ENCODE peak calls at places on chromosomes 12 and 14, in five cellular contexts. N is Peyer's patch, K is endothelial cell of umbilical vein, D is HCT116, R is adrenal gland. Z is an unnamed sample.

GRCh38 chr14:102571478-102572042 is 20.9 kb upstream of the RCOR1 start:
- DNase-seq in N (no peak), K (no peak), D (no peak), R (no peak), Z (no peak)

GRCh38 chr14:61471297-61471980 is 150.1 kb downstream of the PRKCH start:
- DNase-seq in N (no peak), K (no peak), D (no peak), R (peak; percentile 50), Z (no peak)

GRCh38 chr14:73633115-73633514 is 11.7 kb upstream of the DNAL1 start:
- DNase-seq in N (no peak), K (no peak), D (no peak), R (peak; percentile 56), Z (no peak)

GRCh38 chr14:73712071-73712506 is 2.1 kb downstream of the PNMA1 start:
- DNase-seq in N (no peak), K (peak; percentile 51), D (no peak), R (no peak), Z (no peak)

GRCh38 chr12:116687888-116688287 is 50.0 kb downstream of the SPRING1 start:
- DNase-seq in N (no peak), K (peak; percentile 28), D (peak; percentile 60), R (peak; percentile 58), Z (no peak)

GRCh38 chr12:71208053-71208685 is 50.4 kb upstream of the TSPAN8 start:
- DNase-seq in N (no peak), K (no peak), D (peak; percentile 7), R (no peak), Z (no peak)

GRCh38 chr14:98182385-98183055 is 1089.5 kb downstream of the BCL11B start:
- DNase-seq in N (no peak), K (no peak), D (no peak), R (no peak), Z (no peak)

GRCh38 chr12:41932470-41932991 is 212.1 kb downstream of the GXYLT1 start:
- DNase-seq in N (peak; percentile 62), K (peak; percentile 90), D (no peak), R (peak; percentile 66), Z (peak; percentile 37)

GRCh38 chr14:61718039-61718438 is 22.7 kb downstream of the HIF1A start:
- DNase-seq in N (no peak), K (no peak), D (no peak), R (no peak), Z (no peak)

GRCh38 chr12:91922674-91923073 is 223.0 kb downstream of the BTG1 start:
- DNase-seq in N (no peak), K (no peak), D (no peak), R (no peak), Z (no peak)

GRCh38 chr14:35808076-35808657 is 928 bp downstream of the RALGAPA1 start:
- DNase-seq in N (no peak), K (peak; percentile 65), D (no peak), R (no peak), Z (peak; percentile 14)

GRCh38 chr12:55816876-55817351 is 610 bp downstream of the SARNP start:
- DNase-seq in N (no peak), K (peak; percentile 68), D (no peak), R (no peak), Z (no peak)

GRCh38 chr12:25839470-25839869 is 119.0 kb upstream of the RASSF8 start:
- DNase-seq in N (no peak), K (peak; percentile 55), D (no peak), R (no peak), Z (no peak)

GRCh38 chr14:53613404-53614253 is 343.0 kb downstream of the BMP4 start:
- DNase-seq in N (peak; percentile 76), K (peak; percentile 13), D (peak; percentile 86), R (no peak), Z (no peak)

GRCh38 chr14:33951183-33951840 is 438 bp upstream of the EGLN3 start:
- DNase-seq in N (no peak), K (no peak), D (no peak), R (no peak), Z (no peak)

GRCh38 chr14:69631509-69631908 is 20.1 kb downstream of the SUSD6 start:
- DNase-seq in N (no peak), K (no peak), D (no peak), R (no peak), Z (no peak)

GRCh38 chr12:56338643-56339422 is at the start of gene IL23A:
- DNase-seq in N (no peak), K (peak; percentile 23), D (no peak), R (no peak), Z (no peak)

GRCh38 chr12:121866331-121866730 is 7.7 kb upstream of the HPD start:
- DNase-seq in N (no peak), K (no peak), D (no peak), R (no peak), Z (no peak)

GRCh38 chr12:109588461-109589239 is 15.1 kb downstream of the MVK start:
- DNase-seq in N (peak; percentile 80), K (no peak), D (no peak), R (no peak), Z (no peak)

GRCh38 chr14:96204151-96205058 is at the start of gene BDKRB2:
- DNase-seq in N (peak; percentile 88), K (peak; percentile 33), D (peak; percentile 38), R (peak; percentile 89), Z (peak; percentile 60)

GRCh38 chr14:94946244-94946643 is 176.3 kb upstream of the GSC start:
- DNase-seq in N (no peak), K (no peak), D (no peak), R (no peak), Z (no peak)

GRCh38 chr14:36666416-36667206 is 5.0 kb downstream of the PAX9 start:
- DNase-seq in N (no peak), K (no peak), D (no peak), R (no peak), Z (no peak)

GRCh38 chr12:108305520-108305919 is 33.6 kb downstream of the CMKLR1 start:
- DNase-seq in N (no peak), K (no peak), D (no peak), R (peak; percentile 89), Z (peak; percentile 67)

GRCh38 chr14:71372411-71372838 is 465.2 kb downstream of the PCNX1 start:
- DNase-seq in N (no peak), K (peak; percentile 52), D (no peak), R (no peak), Z (no peak)

GRCh38 chr14:90383126-90383730 is 13.6 kb upstream of the CALM1 start:
- DNase-seq in N (peak; percentile 100), K (peak; percentile 100), D (peak; percentile 99), R (peak; percentile 100), Z (peak; percentile 99)
- TF ChIP-seq POLR2A in N (peak; percentile 98), K (peak; percentile 77), D (peak; percentile 29), R (peak; percentile 95), Z (peak; percentile 98)

DNA sequence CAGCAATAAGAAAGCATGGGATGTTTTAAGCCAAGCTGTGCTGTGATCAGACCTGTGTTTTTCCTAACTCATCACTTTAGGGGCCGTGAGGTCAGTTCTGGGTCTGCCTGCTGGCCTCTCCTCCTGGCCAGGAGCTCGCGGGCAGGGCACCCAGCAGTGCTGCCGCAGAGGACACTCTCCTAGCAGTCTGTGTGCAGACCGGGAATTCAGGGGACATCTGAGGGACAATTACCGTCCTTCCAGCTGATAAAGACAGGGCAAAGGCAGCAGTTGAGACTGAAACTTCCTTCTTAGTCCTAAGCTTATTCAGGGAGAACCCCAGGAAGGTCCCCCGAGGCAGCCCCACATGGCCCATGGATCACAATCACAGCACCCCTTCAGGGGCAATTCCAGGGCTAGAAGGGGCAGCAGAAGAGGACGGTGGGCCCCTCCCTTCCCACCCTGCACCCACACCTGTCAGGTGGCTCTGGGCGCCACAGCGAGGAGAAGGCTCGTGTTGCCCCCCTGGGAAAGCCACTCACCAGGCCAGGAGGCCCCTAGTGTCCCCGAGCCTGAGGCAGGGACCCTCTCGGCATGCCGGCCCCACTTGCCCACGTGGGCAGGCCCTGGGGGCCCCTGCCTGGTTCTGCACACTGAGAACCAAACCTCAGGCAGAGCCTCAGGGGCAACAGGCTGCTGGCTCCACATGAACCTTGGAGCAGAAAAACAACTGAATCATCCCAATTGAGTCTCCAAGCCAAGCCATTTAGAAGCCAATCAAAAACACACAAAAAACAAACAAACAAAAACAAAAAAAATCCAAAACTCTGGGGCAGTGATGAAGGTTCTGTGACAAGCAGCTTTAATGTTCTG is 89.8 kb downstream of the CHGA start:
- DNase-seq in N (no peak), K (no peak), D (no peak), R (no peak), Z (no peak)
- H3K4me1 ChIP-seq in N (peaks cover 35% of the 10 kb centered on the region), K (no peaks in the 10 kb centered on the region), D (no peaks in the 10 kb centered on the region), R (peaks cover 31% of the 10 kb centered on the region), Z (peaks cover 80% of the 10 kb centered on the region)

GRCh38 chr14:24311837-24312615 is 724 bp downstream of the LTB4R start:
- DNase-seq in N (no peak), K (no peak), D (no peak), R (no peak), Z (no peak)

GRCh38 chr14:24312736-24313507 is 1.6 kb downstream of the LTB4R start:
- DNase-seq in N (no peak), K (peak; percentile 78), D (no peak), R (peak; percentile 82), Z (no peak)

GRCh38 chr14:24310387-24310665 is 386 bp downstream of the LTB4R2 start:
- DNase-seq in N (no peak), K (no peak), D (no peak), R (no peak), Z (no peak)

GRCh38 chr14:24309538-24310386 is at the start of gene LTB4R2:
- DNase-seq in N (no peak), K (no peak), D (no peak), R (no peak), Z (no peak)

DNA sequence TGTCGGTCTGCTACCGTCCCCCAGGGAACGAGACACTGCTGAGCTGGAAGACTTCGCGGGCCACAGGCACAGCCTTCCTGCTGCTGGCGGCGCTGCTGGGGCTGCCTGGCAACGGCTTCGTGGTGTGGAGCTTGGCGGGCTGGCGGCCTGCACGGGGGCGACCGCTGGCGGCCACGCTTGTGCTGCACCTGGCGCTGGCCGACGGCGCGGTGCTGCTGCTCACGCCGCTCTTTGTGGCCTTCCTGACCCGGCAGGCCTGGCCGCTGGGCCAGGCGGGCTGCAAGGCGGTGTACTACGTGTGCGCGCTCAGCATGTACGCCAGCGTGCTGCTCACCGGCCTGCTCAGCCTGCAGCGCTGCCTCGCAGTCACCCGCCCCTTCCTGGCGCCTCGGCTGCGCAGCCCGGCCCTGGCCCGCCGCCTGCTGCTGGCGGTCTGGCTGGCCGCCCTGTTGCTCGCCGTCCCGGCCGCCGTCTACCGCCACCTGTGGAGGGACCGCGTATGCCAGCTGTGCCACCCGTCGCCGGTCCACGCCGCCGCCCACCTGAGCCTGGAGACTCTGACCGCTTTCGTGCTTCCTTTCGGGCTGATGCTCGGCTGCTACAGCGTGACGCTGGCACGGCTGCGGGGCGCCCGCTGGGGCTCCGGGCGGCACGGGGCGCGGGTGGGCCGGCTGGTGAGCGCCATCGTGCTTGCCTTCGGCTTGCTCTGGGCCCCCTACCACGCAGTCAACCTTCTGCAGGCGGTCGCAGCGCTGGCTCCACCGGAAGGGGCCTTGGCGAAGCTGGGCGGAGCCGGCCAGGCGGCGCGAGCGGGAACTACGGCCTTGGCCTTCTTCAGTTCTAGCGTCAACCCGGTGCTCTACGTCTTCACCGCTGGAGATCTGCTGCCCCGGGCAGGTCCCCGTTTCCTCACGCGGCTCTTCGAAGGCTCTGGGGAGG is at the start of gene LTB4R:
- DNase-seq in N (peak; percentile 78), K (peak; percentile 88), D (no peak), R (peak; percentile 89), Z (peak; percentile 74)
- TF ChIP-seq POLR2A in N (no peak), K (peak; percentile 34), D (no peak), R (no peak), Z (no peak)

GRCh38 chr12:542290-543113 is 82.8 kb downstream of the B4GALNT3 start:
- DNase-seq in N (no peak), K (no peak), D (no peak), R (no peak), Z (no peak)
- H3K4me1 ChIP-seq in N (no peaks in the 10 kb centered on the region), K (peaks cover 19% of the 10 kb centered on the region), D (peaks cover 18% of the 10 kb centered on the region), R (peaks cover 4% of the 10 kb centered on the region), Z (no peaks in the 10 kb centered on the region)